ENCODE peak calls at places on chromosome X, in six cellular contexts. K is SK-N-SH, A is K562, X is HepG2, D is GM12878, E is H1. C is an unnamed sample.

GRCh38 chrX:125291124-125291523 is 28.5 kb upstream of the TEX13C start:
- DNase-seq in X (no peak), A (no peak), D (no peak), E (no peak), K (no peak), C (no peak)

GRCh38 chrX:46912098-46912672 is at the start of gene JADE3:
- DNase-seq in A (peak; percentile 70), K (peak; percentile 87), X (peak; percentile 55), E (peak; percentile 9), D (no peak), C (peak; percentile 34)

GRCh38 chrX:46456125-46456922 is 88.9 kb downstream of the ZNF674 start:
- DNase-seq in A (no peak), X (no peak), E (no peak), D (no peak), K (no peak), C (no peak)

GRCh38 chrX:50068293-50068568 is 132.6 kb downstream of the AKAP4 start:
- DNase-seq in K (no peak), X (no peak), E (no peak), A (no peak), D (no peak), C (no peak)

GRCh38 chrX:102958794-102959193 is 21.7 kb downstream of the RAB40AL start:
- DNase-seq in E (no peak), X (no peak), A (peak; percentile 14), D (no peak), K (no peak), C (peak; percentile 76)

GRCh38 chrX:53511302-53511701 is 77.1 kb upstream of the HSD17B10 start:
- DNase-seq in D (no peak), A (peak; percentile 9), K (no peak), E (no peak), X (no peak), C (no peak)

GRCh38 chrX:97021680-97022079 is 138.0 kb downstream of the RPA4 start:
- DNase-seq in E (no peak), D (no peak), X (no peak), K (no peak), A (no peak), C (no peak)

GRCh38 chrX:106698693-106699092 is 27.8 kb upstream of the RNF128 start:
- DNase-seq in A (no peak), K (no peak), E (no peak), D (no peak), X (no peak), C (no peak)

GRCh38 chrX:148984238-148984637 is 483.8 kb downstream of the AFF2 start:
- DNase-seq in K (no peak), E (no peak), D (no peak), X (no peak), A (no peak), C (no peak)

GRCh38 chrX:103878466-103879151 is 46.6 kb upstream of the RAB9B start:
- DNase-seq in X (peak; percentile 0), E (no peak), K (no peak), D (no peak), A (no peak), C (no peak)

GRCh38 chrX:104137496-104137895 is 19.3 kb downstream of the SLC25A53 start:
- DNase-seq in D (no peak), X (no peak), A (peak; percentile 20), E (no peak), K (no peak), C (no peak)

GRCh38 chrX:110588164-110588563 is 207.5 kb downstream of the CHRDL1 start:
- DNase-seq in A (no peak), E (no peak), K (no peak), D (no peak), X (peak; percentile 1), C (no peak)

GRCh38 chrX:140034916-140035315 is 69.6 kb upstream of the CXorf66 start:
- DNase-seq in K (peak; percentile 2), X (no peak), E (no peak), D (no peak), A (peak; percentile 16), C (no peak)

GRCh38 chrX:75623535-75623934 is 100.7 kb upstream of the ZDHHC15 start:
- DNase-seq in K (no peak), X (peak; percentile 1), A (no peak), D (no peak), E (no peak), C (no peak)

GRCh38 chrX:123779908-123780396 is 47.1 kb upstream of the THOC2 start:
- DNase-seq in X (peak; percentile 83), E (no peak), K (no peak), D (no peak), A (peak; percentile 34), C (no peak)

GRCh38 chrX:44674906-44675305 is 132.2 kb upstream of the FUNDC1 start:
- DNase-seq in X (no peak), D (no peak), K (no peak), E (no peak), A (no peak), C (no peak)

GRCh38 chrX:49761481-49761880 is 65.7 kb upstream of the PAGE1 start:
- DNase-seq in K (no peak), X (peak; percentile 23), D (no peak), A (peak; percentile 32), E (no peak), C (no peak)

GRCh38 chrX:8254386-8254785 is 83.3 kb upstream of the VCX2 start:
- DNase-seq in X (no peak), E (no peak), K (no peak), D (no peak), A (no peak), C (no peak)

GRCh38 chrX:123859409-123859827 is 435 bp upstream of the XIAP start:
- DNase-seq in K (peak; percentile 36), X (no peak), A (no peak), D (peak; percentile 21), E (no peak), C (no peak)

GRCh38 chrX:129723511-129723910 is 15.3 kb upstream of the XPNPEP2 start:
- DNase-seq in D (no peak), K (no peak), X (no peak), E (no peak), A (no peak), C (no peak)

DNA sequence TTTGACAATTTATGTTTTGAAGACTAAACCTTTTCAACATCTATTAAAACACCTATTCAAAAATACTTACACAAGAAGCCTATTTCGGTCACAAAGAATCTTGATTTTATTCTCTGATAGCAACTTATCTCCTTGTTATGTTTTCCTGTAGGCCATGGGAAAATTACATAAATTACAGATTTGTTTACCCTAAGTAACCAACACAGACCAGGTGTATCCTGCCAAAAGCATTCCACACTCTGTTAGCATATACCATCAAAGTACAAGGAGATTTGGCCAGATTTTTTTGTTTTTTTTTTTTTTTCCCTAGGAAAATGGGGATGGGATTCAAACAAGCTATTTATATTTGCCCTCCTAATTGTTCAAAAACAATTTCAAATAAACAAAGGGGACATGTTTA is 497.9 kb upstream of the MAGEB18 start:
- DNase-seq in E (no peak), X (no peak), K (no peak), A (no peak), D (no peak), C (no peak)
- TF ChIP-seq GABPA in E (no peak), X (no peak), K (no peak), A (no peak), D (no peak), C (no peak)

DNA sequence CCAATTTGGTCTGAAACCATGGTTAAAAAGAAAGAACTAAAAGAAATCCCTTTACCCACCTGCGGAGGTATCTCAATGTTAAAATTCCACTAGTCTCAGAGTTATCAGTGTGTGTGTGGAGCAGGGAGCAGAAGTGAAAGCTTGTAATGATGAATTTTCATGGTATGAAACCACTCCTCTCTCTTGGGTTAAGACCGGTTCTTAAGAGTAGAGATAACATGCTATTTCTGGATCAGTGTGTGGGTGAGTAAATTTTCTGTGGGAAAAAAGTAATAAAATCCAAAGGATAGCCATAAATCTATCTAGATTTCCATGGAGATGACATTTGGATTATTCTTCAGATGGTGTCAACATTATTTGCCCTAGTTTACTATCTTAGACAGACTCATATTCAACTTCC is 3.2 kb downstream of the FGF13 start:
- DNase-seq in X (no peak), E (no peak), A (no peak), K (no peak), D (no peak), C (no peak)
- TF ChIP-seq GABPA in X (no peak), E (no peak), A (no peak), K (no peak), D (no peak), C (no peak)

GRCh38 chrX:150152546-150152945 is 210.6 kb upstream of the MAMLD1 start:
- DNase-seq in A (no peak), X (no peak), K (no peak), D (no peak), E (no peak), C (no peak)

GRCh38 chrX:150158554-150159332 is 204.4 kb upstream of the MAMLD1 start:
- DNase-seq in A (no peak), D (no peak), E (no peak), K (peak; percentile 19), X (no peak), C (no peak)

GRCh38 chrX:150157291-150157690 is 205.8 kb upstream of the MAMLD1 start:
- DNase-seq in D (no peak), K (peak; percentile 40), A (no peak), E (no peak), X (no peak), C (no peak)

GRCh38 chrX:150156615-150157014 is 206.5 kb upstream of the MAMLD1 start:
- DNase-seq in X (no peak), E (no peak), K (no peak), A (no peak), D (no peak), C (no peak)

GRCh38 chrX:150155396-150156048 is 207.6 kb upstream of the MAMLD1 start:
- DNase-seq in K (peak; percentile 61), X (no peak), A (no peak), E (no peak), D (no peak), C (no peak)
- TF ChIP-seq GABPA in K (no peak), X (no peak), A (no peak), E (no peak), D (no peak), C (no peak)

GRCh38 chrX:68758671-68759070 is 70.2 kb upstream of the EFNB1 start:
- DNase-seq in A (no peak), D (no peak), K (no peak), X (no peak), E (no peak), C (no peak)
- TF ChIP-seq GABPA in A (no peak), D (no peak), K (no peak), X (no peak), E (no peak), C (no peak)

GRCh38 chrX:40866878-40867277 is 131.5 kb upstream of the MED14 start:
- DNase-seq in A (no peak), D (no peak), E (no peak), K (no peak), X (no peak), C (no peak)
- TF ChIP-seq GABPA in A (no peak), D (no peak), E (no peak), K (no peak), X (no peak), C (no peak)